ENCODE peak calls at places on chromosomes 2 and 18, in six cellular contexts. One of them, this sample, is unnamed.

GRCh38 chr2:159476329-159476728 is 140.0 kb downstream of the BAZ2B start:
- DNase-seq in mesothelial cell of epicardium: no peak
- DNase-seq in HEK293T: no peak
- DNase-seq in CD8-positive, alpha-beta T cell: no peak
- DNase-seq in cardiac muscle cell: no peak
- DNase-seq in H1: no peak
- DNase-seq in this sample: no peak

GRCh38 chr2:5834491-5834890 is 142.3 kb downstream of the SOX11 start:
- DNase-seq in mesothelial cell of epicardium: no peak
- DNase-seq in H1: no peak
- DNase-seq in cardiac muscle cell: no peak
- DNase-seq in HEK293T: no peak
- DNase-seq in CD8-positive, alpha-beta T cell: no peak
- DNase-seq in this sample: no peak

GRCh38 chr2:8110716-8111115 is 571.1 kb upstream of the ID2 start:
- DNase-seq in CD8-positive, alpha-beta T cell: no peak
- DNase-seq in mesothelial cell of epicardium: no peak
- DNase-seq in H1: no peak
- DNase-seq in cardiac muscle cell: no peak
- DNase-seq in HEK293T: no peak
- DNase-seq in this sample: no peak

GRCh38 chr2:138213624-138214023 is 249.4 kb downstream of the HNMT start:
- DNase-seq in CD8-positive, alpha-beta T cell: no peak
- DNase-seq in H1: no peak
- DNase-seq in mesothelial cell of epicardium: no peak
- DNase-seq in HEK293T: no peak
- DNase-seq in cardiac muscle cell: no peak
- DNase-seq in this sample: no peak

GRCh38 chr2:202703091-202703490 is 68.3 kb downstream of the FAM117B start:
- DNase-seq in HEK293T: no peak
- DNase-seq in mesothelial cell of epicardium: no peak
- DNase-seq in H1: no peak
- DNase-seq in cardiac muscle cell: no peak
- DNase-seq in CD8-positive, alpha-beta T cell: no peak
- DNase-seq in this sample: no peak

GRCh38 chr2:237732790-237733349 is 65.7 kb upstream of the RBM44 start:
- DNase-seq in HEK293T: no peak
- DNase-seq in CD8-positive, alpha-beta T cell: no peak
- DNase-seq in mesothelial cell of epicardium: no peak
- DNase-seq in H1: no peak
- DNase-seq in cardiac muscle cell: peak
- DNase-seq in this sample: peak

GRCh38 chr2:181106789-181107418 is 126.5 kb downstream of the UBE2E3 start:
- DNase-seq in HEK293T: no peak
- DNase-seq in cardiac muscle cell: no peak
- DNase-seq in mesothelial cell of epicardium: no peak
- DNase-seq in CD8-positive, alpha-beta T cell: no peak
- DNase-seq in H1: no peak
- DNase-seq in this sample: no peak

GRCh38 chr2:70089220-70089945 is 2.1 kb downstream of the PCBP1 start:
- DNase-seq in CD8-positive, alpha-beta T cell: peak
- DNase-seq in cardiac muscle cell: peak
- DNase-seq in HEK293T: no peak
- DNase-seq in mesothelial cell of epicardium: no peak
- DNase-seq in H1: peak
- DNase-seq in this sample: peak

GRCh38 chr18:49778826-49779465 is 34.4 kb downstream of the ACAA2 start:
- DNase-seq in cardiac muscle cell: no peak
- DNase-seq in HEK293T: no peak
- DNase-seq in mesothelial cell of epicardium: no peak
- DNase-seq in H1: no peak
- DNase-seq in CD8-positive, alpha-beta T cell: no peak
- DNase-seq in this sample: no peak

GRCh38 chr18:22309191-22309590 is 108.5 kb downstream of the CTAGE1 start:
- DNase-seq in mesothelial cell of epicardium: no peak
- DNase-seq in HEK293T: no peak
- DNase-seq in H1: no peak
- DNase-seq in cardiac muscle cell: no peak
- DNase-seq in CD8-positive, alpha-beta T cell: no peak
- DNase-seq in this sample: no peak

GRCh38 chr2:133143649-133144048 is 424.6 kb downstream of the NCKAP5 start:
- DNase-seq in cardiac muscle cell: no peak
- DNase-seq in mesothelial cell of epicardium: no peak
- DNase-seq in CD8-positive, alpha-beta T cell: no peak
- DNase-seq in HEK293T: no peak
- DNase-seq in H1: no peak
- DNase-seq in this sample: peak

GRCh38 chr2:65120990-65121693 is 8.8 kb downstream of the RAB1A start:
- DNase-seq in mesothelial cell of epicardium: no peak
- DNase-seq in HEK293T: no peak
- DNase-seq in H1: no peak
- DNase-seq in CD8-positive, alpha-beta T cell: no peak
- DNase-seq in cardiac muscle cell: no peak
- DNase-seq in this sample: no peak

GRCh38 chr2:220277445-220277960 is 650.1 kb downstream of the SLC4A3 start:
- DNase-seq in cardiac muscle cell: no peak
- DNase-seq in H1: no peak
- DNase-seq in CD8-positive, alpha-beta T cell: no peak
- DNase-seq in mesothelial cell of epicardium: no peak
- DNase-seq in HEK293T: no peak
- DNase-seq in this sample: peak

This sample was measured in NCI-H2029.